ENCODE peak calls at places on chromosomes 16 and 17, in five cellular contexts. G is H9, W is H1, B is IMR-90, R is neuronal stem cell. S is an unnamed sample. For H3K9me3, the result is how much of the 10 kb centered on the place peaks cover.

GRCh38 chr17:61234102-61234750 is 165.4 kb upstream of the TBX2 start:
- DNase-seq in W (no peak), G (no peak), R (no peak), B (no peak), S (no peak)

GRCh38 chr17:76820523-76820922 is 47.7 kb upstream of the MGAT5B start:
- DNase-seq in G (no peak), B (no peak), W (no peak), R (no peak), S (no peak)

GRCh38 chr17:12536021-12536420 is 129.7 kb upstream of the MYOCD start:
- DNase-seq in B (peak), W (no peak), G (no peak), R (no peak), S (no peak)

GRCh38 chr17:49908782-49909714 is 59.9 kb upstream of the DLX4 start:
- DNase-seq in R (no peak), G (no peak), W (no peak), B (no peak), S (no peak)

GRCh38 chr16:49513040-49513439 is 139.4 kb downstream of the C16orf78 start:
- DNase-seq in W (no peak), G (peak), B (no peak), R (no peak), S (no peak)

GRCh38 chr16:65388592-65388991 is 266.7 kb upstream of the CDH11 start:
- DNase-seq in W (no peak), R (no peak), B (peak), G (no peak), S (no peak)

GRCh38 chr17:47719411-47720152 is 13.5 kb upstream of the TBX21 start:
- DNase-seq in W (no peak), B (peak), G (no peak), R (no peak), S (no peak)

GRCh38 chr17:7932483-7932891 is 481 bp downstream of the CNTROB start:
- DNase-seq in B (peak), W (no peak), R (no peak), G (peak), S (peak)

GRCh38 chr16:86850675-86851074 is 272.3 kb downstream of the FOXL1 start:
- DNase-seq in W (no peak), G (no peak), R (no peak), B (no peak), S (no peak)

GRCh38 chr16:17414421-17414820 is 56.3 kb downstream of the XYLT1 start:
- DNase-seq in G (no peak), B (no peak), W (no peak), R (no peak), S (no peak)

GRCh38 chr17:74521701-74522201 is 9.5 kb downstream of the CD300LB start:
- DNase-seq in R (no peak), W (no peak), G (no peak), B (no peak), S (peak)

GRCh38 chr17:50043290-50044148 is 12.4 kb upstream of the ITGA3 start:
- DNase-seq in B (no peak), G (no peak), R (no peak), W (no peak), S (no peak)

GRCh38 chr16:17451835-17452234 is 18.9 kb downstream of the XYLT1 start:
- DNase-seq in R (no peak), B (no peak), W (no peak), G (no peak), S (no peak)

GRCh38 chr16:19167710-19168172 is 299 bp upstream of the SYT17 start:
- DNase-seq in B (peak), R (peak), G (peak), W (peak), S (peak)

GRCh38 chr17:81841866-81842265 is 7.0 kb upstream of the PPP1R27 start:
- DNase-seq in R (no peak), G (no peak), W (no peak), B (no peak), S (no peak)

GRCh38 chr16:87086575-87086974 is 230.6 kb downstream of the C16orf95 start:
- DNase-seq in R (no peak), B (peak), G (no peak), W (no peak), S (no peak)

GRCh38 chr16:70472786-70473433 is 18.5 kb downstream of the FCSK start:
- DNase-seq in G (no peak), B (no peak), W (no peak), R (no peak), S (no peak)

GRCh38 chr16:87864331-87864989 is 4.8 kb downstream of the SLC7A5 start:
- DNase-seq in G (no peak), W (no peak), R (no peak), B (peak), S (no peak)

GRCh38 chr16:68384293-68385255 is 63.7 kb downstream of the SMPD3 start:
- DNase-seq in R (no peak), G (peak), W (no peak), B (no peak), S (no peak)

GRCh38 chr17:67944035-67944434 is 52.2 kb downstream of the C17orf58 start:
- DNase-seq in B (no peak), R (no peak), G (no peak), W (no peak), S (no peak)

GRCh38 chr17:57259817-57260216 is 3.5 kb downstream of the MSI2 start:
- DNase-seq in B (no peak), G (no peak), R (no peak), W (no peak), S (no peak)

GRCh38 chr17:70307430-70307829 is 138.1 kb downstream of the KCNJ2 start:
- DNase-seq in W (no peak), G (no peak), B (peak), R (no peak), S (peak)

GRCh38 chr17:81329279-81329926 is 34.3 kb upstream of the SLC38A10 start:
- DNase-seq in R (no peak), W (no peak), B (peak), G (peak), S (peak)

GRCh38 chr16:57572978-57573733 is 30.7 kb downstream of the ADGRG5 start:
- DNase-seq in W (no peak), R (no peak), B (no peak), G (no peak), S (no peak)

GRCh38 chr16:86609115-86609514 is 30.8 kb downstream of the FOXL1 start:
- DNase-seq in W (no peak), G (no peak), B (peak), R (no peak), S (peak)

GRCh38 chr16:3509470-3509928 is 8.7 kb downstream of the CLUAP1 start:
- DNase-seq in G (peak), B (no peak), R (no peak), W (no peak), S (no peak)

GRCh38 chr16:50821586-50821985 is 79.7 kb downstream of the CYLD start:
- DNase-seq in B (peak), W (no peak), G (no peak), R (no peak), S (peak)

GRCh38 chr17:6473128-6473767 is 29.0 kb downstream of the PIMREG start:
- DNase-seq in W (no peak), G (peak), R (peak), B (peak), S (peak)

GRCh38 chr16:4682616-4683254 is 10.6 kb upstream of the NUDT16L1 start:
- DNase-seq in G (peak), B (peak), W (peak), R (no peak), S (no peak)

DNA sequence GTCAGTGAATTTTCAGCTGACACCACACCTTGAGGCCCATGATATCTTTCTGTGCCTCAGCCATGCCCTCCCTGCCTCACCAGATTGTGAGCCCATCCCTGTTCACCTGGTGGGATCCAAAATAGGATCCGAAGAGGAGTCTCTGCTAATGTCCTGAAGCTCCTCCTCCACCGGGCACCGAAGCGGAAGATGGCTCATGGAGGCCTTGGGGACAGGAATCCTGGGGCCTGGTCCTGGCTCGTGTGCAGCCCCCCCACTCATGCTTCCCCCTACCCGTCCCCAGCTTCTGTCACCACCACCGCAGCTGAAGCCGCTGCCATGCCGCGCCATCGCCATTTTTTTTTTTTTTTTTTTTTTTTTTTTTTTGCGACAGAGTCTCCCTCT is 1683.4 kb downstream of the TP53TG3F start:
- DNase-seq in W (no peak), B (no peak), R (no peak), G (no peak), S (no peak)
- H3K9me3 ChIP-seq in W (half or more), B (under half), R (under half), G (half or more), S (half or more)

GRCh38 chr16:89140981-89141883 is 30.3 kb upstream of the CDH15 start:
- DNase-seq in W (no peak), R (no peak), B (no peak), G (no peak), S (no peak)
- H3K14ac ChIP-seq in W (no peak), R (no peak), B (no peak), G (no peak), S (no peak)

GRCh38 chr16:73063284-73063733 is 15.4 kb upstream of the ZFHX3 start:
- DNase-seq in G (peak), R (peak), B (no peak), W (no peak), S (no peak)
- H3K18ac ChIP-seq in G (no peak), R (peak), B (no peak), W (no peak), S (peak)

GRCh38 chr17:2283302-2283701 is 20.3 kb downstream of the SMG6 start:
- DNase-seq in W (no peak), G (no peak), B (peak), R (no peak), S (peak)
- H3K9me3 ChIP-seq in W (under half), G (under half), B (under half), R (under half), S (under half)

GRCh38 chr17:41411072-41411840 is 13.1 kb downstream of the KRT37 start:
- DNase-seq in G (no peak), W (no peak), R (no peak), B (no peak), S (no peak)
- H3K14ac ChIP-seq in G (no peak), W (no peak), R (no peak), B (no peak), S (no peak)

GRCh38 chr17:44177641-44178040 is 7.1 kb downstream of the ASB16 start:
- DNase-seq in G (no peak), W (no peak), B (no peak), R (no peak), S (no peak)
- H3K18ac ChIP-seq in G (no peak), W (no peak), B (no peak), R (no peak), S (no peak)

S was measured in trophoblast cell.